ENCODE peak calls at places on chromosomes 16 and 17, in seven cellular contexts. D is heart left ventricle, Y is mesenchymal stem cell, O is neural progenitor cell, A is foreskin fibroblast, Z is AG04449, B is tibial artery. G is an unnamed sample.

GRCh38 chr16:22788190-22788530 is 25.8 kb upstream of the HS3ST2 start:
- DNase-seq in D (no peak), B (no peak), Z (no peak), O (no peak), A (no peak), Y (no peak), G (no peak)

GRCh38 chr16:54286330-54287017 is at the start of gene IRX3:
- DNase-seq in Y (peak), D (peak), O (peak), Z (peak), A (peak), B (peak), G (no peak)

GRCh38 chr16:52621651-52622050 is 74.7 kb upstream of the TOX3 start:
- DNase-seq in A (no peak), Z (no peak), O (no peak), B (no peak), D (no peak), Y (no peak), G (no peak)

GRCh38 chr17:75843577-75844529 is at the start of gene UNC13D:
- DNase-seq in Z (no peak), A (no peak), O (no peak), D (no peak), Y (no peak), B (no peak), G (no peak)

GRCh38 chr16:81817789-81818304 is 38.8 kb downstream of the PLCG2 start:
- DNase-seq in Z (no peak), A (no peak), Y (no peak), O (no peak), B (no peak), D (no peak), G (no peak)

GRCh38 chr16:30351001-30351441 is 4.1 kb downstream of the CD2BP2 start:
- DNase-seq in B (no peak), Z (no peak), D (no peak), O (no peak), Y (no peak), A (no peak), G (no peak)

GRCh38 chr17:145671-146541 is 8.5 kb downstream of the SCGB1C2 start:
- DNase-seq in O (no peak), B (peak), Y (no peak), D (peak), Z (no peak), A (no peak), G (no peak)

GRCh38 chr17:31907342-31907975 is 6.0 kb upstream of the UTP6 start:
- DNase-seq in Z (no peak), B (peak), O (no peak), A (peak), D (peak), Y (no peak), G (no peak)

GRCh38 chr16:83458612-83459011 is 349.2 kb upstream of the HSBP1 start:
- DNase-seq in Z (peak), A (peak), D (no peak), B (no peak), O (no peak), Y (peak), G (no peak)

DNA sequence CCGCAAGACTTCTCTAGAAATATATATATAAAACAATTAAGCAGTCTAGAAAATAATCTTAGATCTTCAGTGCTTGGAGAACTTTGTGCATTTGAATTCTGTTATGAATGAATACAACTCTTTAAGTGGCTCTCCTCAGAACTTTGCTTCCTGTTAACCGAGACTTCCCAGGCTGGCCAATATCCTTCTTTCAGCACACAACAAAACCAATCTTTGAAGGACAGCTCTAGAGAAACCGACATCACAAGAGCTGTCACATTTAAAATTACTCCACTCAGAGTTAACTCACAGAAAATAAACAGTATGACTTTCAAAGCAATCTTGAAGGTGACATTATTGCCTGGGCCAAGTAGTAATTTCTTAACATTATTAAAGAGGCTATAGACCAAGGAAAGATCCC is 49.7 kb upstream of the ITGA2B start:
- DNase-seq in O (no peak), Y (no peak), B (no peak), D (no peak), Z (no peak), A (no peak), G (no peak)
- H3K4me3 ChIP-seq in O (no peak), Y (no peak), B (no peak), D (no peak), Z (no peak), A (no peak), G (no peak)

GRCh38 chr17:81206166-81206565 is 16.6 kb downstream of the CEP131 start:
- DNase-seq in Z (no peak), Y (no peak), A (no peak), D (no peak), O (no peak), B (peak), G (no peak)

GRCh38 chr17:81209141-81209540 is 13.6 kb downstream of the CEP131 start:
- DNase-seq in O (peak), Z (no peak), D (no peak), B (no peak), Y (no peak), A (no peak), G (no peak)

GRCh38 chr17:81206657-81207056 is 16.1 kb downstream of the CEP131 start:
- DNase-seq in B (no peak), O (no peak), D (no peak), Z (no peak), A (no peak), Y (no peak), G (no peak)

GRCh38 chr17:81208651-81209050 is 14.1 kb downstream of the CEP131 start:
- DNase-seq in A (no peak), Z (no peak), B (no peak), D (no peak), O (no peak), Y (no peak), G (no peak)

GRCh38 chr17:81207610-81208581 is 14.9 kb downstream of the CEP131 start:
- DNase-seq in B (no peak), Z (no peak), A (no peak), Y (no peak), O (no peak), D (no peak), G (no peak)
- H3K4me3 ChIP-seq in B (no peak), Z (no peak), A (no peak), Y (no peak), O (no peak), D (no peak), G (no peak)

DNA sequence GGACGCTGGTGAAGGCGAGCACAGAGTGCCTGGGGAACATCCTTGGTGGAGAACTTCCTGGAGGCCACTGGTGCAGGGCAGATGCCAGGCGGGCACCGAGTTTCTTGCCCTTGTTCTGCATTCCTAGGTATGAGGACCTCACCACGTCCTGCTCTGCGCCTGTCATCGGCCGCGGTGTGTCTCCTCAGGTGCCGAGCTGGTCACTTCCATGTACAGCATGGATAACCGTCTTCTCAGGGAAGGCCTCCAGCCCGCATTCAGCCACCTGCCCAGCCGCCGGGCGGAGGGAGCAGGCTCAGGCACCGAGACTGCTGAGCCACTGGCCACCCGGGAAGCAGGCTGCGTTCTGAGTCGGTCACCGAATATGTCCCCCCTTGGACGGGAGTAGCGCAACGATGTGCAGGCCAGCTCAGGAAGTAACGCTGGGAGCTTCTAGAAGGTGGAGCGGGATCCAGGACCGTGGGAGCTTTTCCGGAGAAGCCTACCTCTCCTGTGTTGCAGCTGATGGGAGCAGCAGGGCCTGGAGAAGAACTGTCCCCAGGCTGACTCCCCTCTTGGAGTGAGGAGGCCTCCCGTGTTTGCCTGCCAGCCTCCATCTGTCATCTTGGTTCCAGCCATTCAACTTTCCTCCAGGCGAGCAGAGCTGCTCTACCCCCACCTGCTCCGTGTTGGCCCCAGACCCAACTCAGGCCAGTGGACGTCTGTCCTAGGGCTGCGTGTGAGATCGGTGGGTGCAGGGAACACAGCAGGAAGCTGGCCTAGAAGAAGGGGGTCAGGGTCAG is 2.1 kb upstream of the BAIAP2 start:
- DNase-seq in O (no peak), B (no peak), D (no peak), A (no peak), Z (no peak), Y (no peak), G (no peak)
- H3K4me3 ChIP-seq in O (peak), B (no peak), D (peak), A (no peak), Z (no peak), Y (no peak), G (no peak)

GRCh38 chr17:60439501-60439900 is 17.2 kb downstream of the CHCT1 start:
- DNase-seq in Z (no peak), O (no peak), D (no peak), B (no peak), Y (peak), A (no peak), G (no peak)

DNA sequence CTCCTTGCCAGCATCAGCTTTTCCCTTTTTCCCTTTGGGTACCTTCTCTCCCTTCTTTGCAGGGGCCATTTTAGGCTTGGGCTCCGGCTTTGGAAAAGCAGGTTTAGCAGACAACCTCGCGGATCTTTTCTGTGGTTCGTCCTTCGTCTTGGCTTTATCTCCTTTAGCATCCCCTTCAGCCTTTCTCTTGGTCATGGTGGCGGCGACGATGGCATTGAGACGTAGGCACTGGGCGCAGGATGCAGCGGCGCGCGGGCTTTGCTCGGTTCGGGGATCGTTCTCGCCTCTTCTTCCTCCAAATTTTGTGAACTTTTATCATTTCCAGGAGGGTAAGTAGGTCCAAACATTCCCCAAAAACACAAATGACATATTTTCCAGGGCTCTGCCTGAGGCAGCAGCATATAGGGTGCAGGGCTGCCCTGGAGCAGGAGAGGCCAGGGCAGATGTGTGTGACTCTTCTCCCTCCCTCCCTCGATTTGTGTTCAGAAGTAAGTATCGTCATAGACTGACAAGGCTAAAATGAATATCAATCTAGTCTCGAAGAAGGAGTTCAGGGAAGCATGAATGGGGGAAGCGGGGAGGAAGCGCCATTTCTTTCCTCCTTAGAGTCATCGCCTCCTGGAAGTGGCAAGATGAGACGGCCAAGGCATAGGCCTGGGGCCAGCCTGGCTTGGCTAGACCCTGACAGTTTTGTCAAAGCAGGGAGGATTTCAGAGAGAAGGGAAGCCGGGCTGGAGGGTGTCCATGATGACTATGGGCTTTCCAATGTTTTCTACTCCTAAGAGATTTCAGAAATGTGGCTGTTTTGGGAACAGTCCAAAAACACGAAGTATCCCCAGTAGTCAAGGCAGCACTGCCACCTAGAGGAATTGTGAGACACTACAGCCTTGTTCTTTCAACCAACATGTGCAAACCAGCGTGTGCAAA is 13.2 kb downstream of the CHCT1 start:
- DNase-seq in O (peak), A (peak), B (peak), D (peak), Z (peak), Y (peak), G (peak)
- H3K4me3 ChIP-seq in O (no peak), A (no peak), B (no peak), D (no peak), Z (no peak), Y (no peak), G (no peak)

GRCh38 chr17:78132086-78132676 is 1.6 kb downstream of the TMC8 start:
- DNase-seq in Z (no peak), O (no peak), D (no peak), A (no peak), Y (no peak), B (peak), G (no peak)

GRCh38 chr17:78132767-78133178 is 2.2 kb downstream of the TMC8 start:
- DNase-seq in B (peak), D (no peak), O (no peak), A (no peak), Y (no peak), Z (no peak), G (no peak)

GRCh38 chr17:78134899-78135385 is 4.4 kb downstream of the TMC8 start:
- DNase-seq in D (no peak), Z (no peak), Y (no peak), A (no peak), O (no peak), B (no peak), G (no peak)

GRCh38 chr17:78133971-78134898 is 3.7 kb downstream of the TMC8 start:
- DNase-seq in Z (no peak), Y (no peak), A (no peak), O (peak), D (no peak), B (no peak), G (peak)

GRCh38 chr17:78133179-78133951 is 2.8 kb downstream of the TMC8 start:
- DNase-seq in A (no peak), B (peak), D (no peak), Z (no peak), Y (no peak), O (no peak), G (no peak)
- H3K4me3 ChIP-seq in A (no peak), B (no peak), D (peak), Z (no peak), Y (no peak), O (no peak), G (no peak)

GRCh38 chr17:58294034-58294433 is 13.3 kb upstream of the MPO start:
- DNase-seq in B (no peak), A (no peak), D (no peak), Y (no peak), O (no peak), Z (no peak), G (no peak)

GRCh38 chr17:58283674-58284612 is 3.2 kb upstream of the MPO start:
- DNase-seq in A (no peak), O (no peak), B (no peak), Z (no peak), Y (no peak), D (no peak), G (no peak)

GRCh38 chr17:58284613-58285421 is 4.1 kb upstream of the MPO start:
- DNase-seq in O (peak), D (no peak), Z (no peak), A (no peak), B (no peak), Y (no peak), G (peak)

GRCh38 chr17:58285422-58285810 is 4.7 kb upstream of the MPO start:
- DNase-seq in O (no peak), Y (no peak), B (no peak), Z (no peak), D (no peak), A (no peak), G (no peak)

DNA sequence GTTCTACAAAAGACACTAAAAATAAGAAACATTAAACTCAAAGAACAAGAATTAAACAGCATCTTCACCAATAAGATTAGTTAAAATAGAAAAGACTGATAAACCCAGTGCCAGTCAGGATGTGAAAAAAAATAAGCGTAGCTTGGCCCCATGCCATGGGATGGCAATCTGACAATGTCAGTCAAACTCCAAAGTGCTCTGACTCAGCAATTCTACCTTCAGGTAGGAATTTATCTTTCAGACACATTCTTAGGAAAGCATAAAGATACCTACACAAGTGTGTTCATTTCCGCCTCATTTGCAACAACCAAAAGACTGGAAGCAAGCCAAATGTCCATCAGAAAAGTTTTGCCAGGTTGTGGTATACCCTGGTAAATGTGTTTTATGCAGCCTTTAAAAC is 9.1 kb upstream of the MPO start:
- DNase-seq in O (no peak), A (no peak), Y (no peak), D (no peak), Z (no peak), B (no peak), G (no peak)
- H3K4me3 ChIP-seq in O (no peak), A (no peak), Y (no peak), D (no peak), Z (no peak), B (no peak), G (no peak)

GRCh38 chr17:47831934-47832327 is 461 bp downstream of the LRRC46 start:
- DNase-seq in A (no peak), B (no peak), Z (no peak), Y (no peak), D (no peak), O (no peak), G (no peak)
- H3K4me3 ChIP-seq in A (peak), B (peak), Z (peak), Y (no peak), D (peak), O (peak), G (no peak)

GRCh38 chr17:41521574-41522261 is 3.0 kb upstream of the KRT15 start:
- DNase-seq in D (no peak), Y (peak), O (no peak), A (peak), B (no peak), Z (peak), G (no peak)
- H3K4me3 ChIP-seq in D (no peak), Y (no peak), O (no peak), A (no peak), B (no peak), Z (no peak), G (no peak)

G was measured in iPS DF 6.9.